ENCODE peak calls at places on chromosomes 5 and 9, in four cellular contexts. One of them, this sample, is unnamed.
A peak's percentile ranks its signal among the peaks of the same experiment; 100 is the strongest.

GRCh38 chr5:23035555-23036090 is 182.5 kb upstream of the CDH12 start:
- DNase-seq in H1: no peak
- DNase-seq in K562: no peak
- DNase-seq in GM12878: no peak
- DNase-seq in this sample: no peak

GRCh38 chr5:139190125-139190524 is 8.0 kb downstream of the SIL1 start:
- DNase-seq in K562: no peak
- DNase-seq in H1: no peak
- DNase-seq in GM12878: no peak
- DNase-seq in this sample: no peak

GRCh38 chr9:126337690-126338426 is 11.2 kb downstream of the MVB12B start:
- DNase-seq in GM12878: no peak
- DNase-seq in H1: no peak
- DNase-seq in K562: no peak
- DNase-seq in this sample: no peak

GRCh38 chr5:6822556-6823343 is 109.5 kb downstream of the TENT4A start:
- DNase-seq in K562: no peak
- DNase-seq in GM12878: no peak
- DNase-seq in H1: no peak
- DNase-seq in this sample: no peak

GRCh38 chr5:170226138-170226435 is 6.7 kb upstream of the C5orf58 start:
- DNase-seq in GM12878: no peak
- DNase-seq in H1: no peak
- DNase-seq in K562: no peak
- DNase-seq in this sample: no peak

GRCh38 chr9:33431420-33431819 is 16.0 kb downstream of the AQP3 start:
- DNase-seq in H1: no peak
- DNase-seq in K562: no peak
- DNase-seq in GM12878: no peak
- DNase-seq in this sample: no peak

GRCh38 chr5:83718936-83719495 is 1.6 kb downstream of the HAPLN1 start:
- DNase-seq in K562: no peak
- DNase-seq in H1: no peak
- DNase-seq in GM12878: no peak
- DNase-seq in this sample: no peak

GRCh38 chr9:89814340-89815040 is 209.7 kb downstream of the GADD45G start:
- DNase-seq in K562: no peak
- DNase-seq in H1: no peak
- DNase-seq in GM12878: no peak
- DNase-seq in this sample: no peak

GRCh38 chr5:76810236-76810635 is 8.6 kb upstream of the F2RL1 start:
- DNase-seq in H1: no peak
- DNase-seq in K562: no peak
- DNase-seq in GM12878: no peak
- DNase-seq in this sample: no peak

GRCh38 chr9:129962889-129963703 is 79.9 kb downstream of the FNBP1 start:
- DNase-seq in GM12878: peak; percentile 59
- DNase-seq in K562: peak; percentile 67
- DNase-seq in H1: no peak
- DNase-seq in this sample: no peak

GRCh38 chr5:31470608-31471007 is 61.3 kb downstream of the DROSHA start:
- DNase-seq in H1: no peak
- DNase-seq in K562: peak; percentile 90
- DNase-seq in GM12878: no peak
- DNase-seq in this sample: no peak

GRCh38 chr9:121563881-121564460 is 64.3 kb upstream of the GGTA1 start:
- DNase-seq in H1: no peak
- DNase-seq in K562: no peak
- DNase-seq in GM12878: no peak
- DNase-seq in this sample: no peak

GRCh38 chr5:140018920-140019644 is 24.0 kb downstream of the NRG2 start:
- DNase-seq in H1: no peak
- DNase-seq in GM12878: no peak
- DNase-seq in K562: no peak
- DNase-seq in this sample: no peak

GRCh38 chr9:109880276-109881169 is 100.5 kb downstream of the PALM2AKAP2 start:
- DNase-seq in K562: peak; percentile 40
- DNase-seq in GM12878: no peak
- DNase-seq in H1: peak; percentile 39
- DNase-seq in this sample: peak; percentile 67

GRCh38 chr5:179774442-179774841 is 19.3 kb upstream of the LTC4S start:
- DNase-seq in K562: no peak
- DNase-seq in GM12878: no peak
- DNase-seq in H1: no peak
- DNase-seq in this sample: no peak

GRCh38 chr9:35112257-35113020 is 3.2 kb downstream of the ATOSB start:
- DNase-seq in H1: no peak
- DNase-seq in GM12878: no peak
- DNase-seq in K562: peak; percentile 45
- DNase-seq in this sample: no peak

GRCh38 chr9:122370869-122371467 is at the start of gene PTGS1:
- DNase-seq in K562: peak; percentile 64
- DNase-seq in GM12878: no peak
- DNase-seq in H1: no peak
- DNase-seq in this sample: no peak

GRCh38 chr5:168663276-168664004 is 84.3 kb upstream of the PANK3 start:
- DNase-seq in K562: no peak
- DNase-seq in H1: no peak
- DNase-seq in GM12878: no peak
- DNase-seq in this sample: no peak

GRCh38 chr5:50968296-50969206 is 302.1 kb downstream of the PARP8 start:
- DNase-seq in K562: no peak
- DNase-seq in GM12878: no peak
- DNase-seq in H1: no peak
- DNase-seq in this sample: no peak

GRCh38 chr9:110257097-110257955 is 1.0 kb upstream of the TXN start:
- DNase-seq in K562: peak; percentile 38
- DNase-seq in H1: no peak
- DNase-seq in GM12878: no peak
- DNase-seq in this sample: no peak

GRCh38 chr5:63131618-63132285 is 553.1 kb downstream of the LRRC70 start:
- DNase-seq in K562: no peak
- DNase-seq in GM12878: no peak
- DNase-seq in H1: no peak
- DNase-seq in this sample: no peak

GRCh38 chr5:120767171-120767820 is 303.2 kb downstream of the PRR16 start:
- DNase-seq in H1: no peak
- DNase-seq in GM12878: no peak
- DNase-seq in K562: no peak
- DNase-seq in this sample: no peak

GRCh38 chr9:124441291-124441690 is 9.0 kb upstream of the ADGRD2 start:
- DNase-seq in GM12878: no peak
- DNase-seq in H1: no peak
- DNase-seq in K562: no peak
- DNase-seq in this sample: no peak

GRCh38 chr9:123319541-123320339 is 36.3 kb upstream of the CRB2 start:
- DNase-seq in K562: no peak
- DNase-seq in H1: no peak
- DNase-seq in GM12878: no peak
- DNase-seq in this sample: no peak

GRCh38 chr9:132923346-132923902 is 21.0 kb downstream of the TSC1 start:
- DNase-seq in GM12878: no peak
- DNase-seq in K562: no peak
- DNase-seq in H1: no peak
- DNase-seq in this sample: no peak
- TF ChIP-seq EGR1 in GM12878: no peak
- TF ChIP-seq EGR1 in K562: no peak
- TF ChIP-seq EGR1 in H1: no peak
- TF ChIP-seq EGR1 in this sample: no peak

GRCh38 chr9:134286513-134287245 is 39.6 kb upstream of the RXRA start:
- DNase-seq in GM12878: no peak
- DNase-seq in K562: no peak
- DNase-seq in H1: no peak
- DNase-seq in this sample: no peak
- TF ChIP-seq ZNF274 in GM12878: no peak
- TF ChIP-seq ZNF274 in K562: no peak
- TF ChIP-seq ZNF274 in H1: no peak
- TF ChIP-seq ZNF274 in this sample: no peak

DNA sequence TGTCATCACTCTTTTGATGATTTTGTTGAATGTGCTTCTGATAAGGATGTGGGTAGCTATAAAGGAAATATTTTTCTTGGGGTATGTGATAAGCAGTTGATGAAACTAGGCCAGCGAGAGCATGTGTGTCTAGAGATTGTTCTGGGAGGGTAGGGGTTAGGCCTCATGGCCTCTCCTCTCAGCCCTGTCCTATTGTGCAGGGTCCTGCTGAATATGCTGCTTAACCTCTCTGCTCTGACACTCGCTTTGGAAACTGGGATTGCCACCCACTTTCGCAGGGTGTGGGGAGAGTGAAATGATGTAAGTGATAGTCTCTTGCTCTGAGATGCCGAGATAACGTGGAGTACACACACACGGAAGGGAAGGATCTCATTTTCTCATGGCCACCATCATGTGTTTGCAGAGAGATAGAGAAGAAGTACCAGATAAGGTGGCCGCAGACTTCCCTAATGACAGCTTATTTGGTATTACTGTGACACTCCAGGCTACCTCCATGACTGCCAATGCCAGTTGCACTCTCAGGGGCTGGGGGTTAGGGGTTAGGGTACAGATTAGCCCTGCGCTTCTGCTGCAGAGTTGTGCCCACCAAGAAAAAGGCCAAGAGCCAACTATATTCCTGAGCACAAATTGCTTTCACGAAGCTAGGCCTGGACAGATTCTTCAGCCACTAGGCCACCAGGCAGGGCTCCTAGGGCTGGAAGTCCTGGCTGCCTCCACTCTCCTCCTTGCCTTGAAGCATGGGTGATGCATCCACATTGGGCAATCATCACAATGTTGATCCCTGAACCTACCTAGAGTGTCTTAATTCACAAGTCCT is 25.2 kb upstream of the TNFAIP8 start:
- DNase-seq in GM12878: no peak
- DNase-seq in H1: no peak
- DNase-seq in K562: peak; percentile 94
- DNase-seq in this sample: no peak
- TF ChIP-seq RAD21 in GM12878: no peak
- TF ChIP-seq RAD21 in H1: no peak
- TF ChIP-seq RAD21 in K562: peak; percentile 23
- TF ChIP-seq RAD21 in this sample: no peak

GRCh38 chr5:53029608-53030007 is 40.5 kb downstream of the ITGA2 start:
- DNase-seq in GM12878: no peak
- DNase-seq in K562: no peak
- DNase-seq in H1: no peak
- DNase-seq in this sample: no peak
- TF ChIP-seq EGR1 in GM12878: no peak
- TF ChIP-seq EGR1 in K562: no peak
- TF ChIP-seq EGR1 in H1: no peak
- TF ChIP-seq EGR1 in this sample: no peak

GRCh38 chr9:113454914-113455761 is 8.4 kb upstream of the RGS3 start:
- DNase-seq in GM12878: no peak
- DNase-seq in H1: no peak
- DNase-seq in K562: peak; percentile 95
- DNase-seq in this sample: peak; percentile 16
- TF ChIP-seq ZNF274 in GM12878: no peak
- TF ChIP-seq ZNF274 in H1: no peak
- TF ChIP-seq ZNF274 in K562: no peak
- TF ChIP-seq ZNF274 in this sample: no peak

GRCh38 chr5:8842906-8843590 is 702.8 kb downstream of the SEMA5A start:
- DNase-seq in K562: no peak
- DNase-seq in GM12878: no peak
- DNase-seq in H1: no peak
- DNase-seq in this sample: no peak
- TF ChIP-seq RAD21 in K562: no peak
- TF ChIP-seq RAD21 in GM12878: no peak
- TF ChIP-seq RAD21 in H1: peak; percentile 42
- TF ChIP-seq RAD21 in this sample: no peak

DNA sequence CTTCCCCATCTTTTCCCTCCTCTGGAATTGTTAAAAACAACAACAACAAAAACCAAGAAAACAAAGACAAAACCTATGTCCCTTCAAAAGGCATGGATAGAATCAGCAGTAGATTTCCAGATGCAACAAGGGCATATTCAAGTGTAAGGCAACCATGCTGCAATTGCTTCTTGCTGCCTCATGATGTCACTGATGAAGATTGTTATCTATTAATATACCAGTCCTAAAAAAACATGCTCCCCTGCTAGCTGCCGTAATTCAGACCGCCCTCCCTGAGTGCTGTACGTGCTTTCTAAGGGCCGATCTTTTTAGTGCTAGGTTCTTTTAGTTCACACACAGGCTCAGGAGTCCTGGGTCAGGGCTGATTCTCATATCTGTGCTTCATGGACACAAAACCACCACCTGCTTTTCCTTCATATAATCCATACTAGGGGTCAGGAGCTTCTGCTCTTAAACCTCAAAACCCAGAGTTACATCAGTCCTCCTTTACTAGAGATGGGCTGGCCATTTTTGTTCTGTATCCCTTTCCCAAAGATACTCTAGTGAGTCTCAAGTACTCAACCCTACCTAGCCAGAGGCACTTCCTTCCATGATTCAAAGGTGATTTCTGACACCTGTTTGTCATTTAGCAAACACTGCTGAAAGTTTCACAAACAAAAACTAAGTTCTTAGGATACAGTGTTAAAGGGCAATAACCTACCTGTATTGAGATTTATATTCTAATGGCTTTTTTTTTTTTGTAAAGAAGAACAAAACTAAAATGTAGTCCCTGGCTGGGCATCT is 82.1 kb downstream of the GIN1 start:
- DNase-seq in H1: no peak
- DNase-seq in GM12878: no peak
- DNase-seq in K562: no peak
- DNase-seq in this sample: no peak
- TF ChIP-seq EGR1 in H1: no peak
- TF ChIP-seq EGR1 in GM12878: no peak
- TF ChIP-seq EGR1 in K562: no peak
- TF ChIP-seq EGR1 in this sample: no peak

This sample was measured in HCT116.